ENCODE peak calls at places on chromosome 4, in five cellular contexts. One of them, this sample, is unnamed.

GRCh38 chr4:186845137-186845842 is 121.6 kb upstream of the FAT1 start:
- DNase-seq in left lung: no peak
- DNase-seq in adrenal gland: no peak
- DNase-seq in kidney: peak
- DNase-seq in psoas muscle: no peak
- DNase-seq in this sample: no peak

GRCh38 chr4:81844717-81845116 is 373.0 kb upstream of the RASGEF1B start:
- DNase-seq in adrenal gland: peak
- DNase-seq in left lung: peak
- DNase-seq in kidney: no peak
- DNase-seq in psoas muscle: peak
- DNase-seq in this sample: no peak

GRCh38 chr4:174521800-174522182 is 497 bp downstream of the HPGD start:
- DNase-seq in adrenal gland: no peak
- DNase-seq in psoas muscle: peak
- DNase-seq in left lung: no peak
- DNase-seq in kidney: no peak
- DNase-seq in this sample: peak

GRCh38 chr4:54077812-54078211 is 13.4 kb upstream of the CHIC2 start:
- DNase-seq in kidney: no peak
- DNase-seq in psoas muscle: no peak
- DNase-seq in left lung: no peak
- DNase-seq in adrenal gland: no peak
- DNase-seq in this sample: no peak

GRCh38 chr4:64584981-64585557 is 175.8 kb upstream of the TECRL start:
- DNase-seq in kidney: no peak
- DNase-seq in adrenal gland: peak
- DNase-seq in left lung: no peak
- DNase-seq in psoas muscle: no peak
- DNase-seq in this sample: no peak

GRCh38 chr4:167623241-167623572 is 388.9 kb upstream of the SPOCK3 start:
- DNase-seq in psoas muscle: no peak
- DNase-seq in kidney: no peak
- DNase-seq in left lung: no peak
- DNase-seq in adrenal gland: no peak
- DNase-seq in this sample: no peak

GRCh38 chr4:165210566-165210965 is 3.2 kb downstream of the KLHL2 start:
- DNase-seq in adrenal gland: no peak
- DNase-seq in psoas muscle: no peak
- DNase-seq in kidney: no peak
- DNase-seq in left lung: no peak
- DNase-seq in this sample: no peak

GRCh38 chr4:184958127-184958806 is 60.0 kb upstream of the HELT start:
- DNase-seq in adrenal gland: no peak
- DNase-seq in left lung: no peak
- DNase-seq in kidney: no peak
- DNase-seq in psoas muscle: no peak
- DNase-seq in this sample: no peak

GRCh38 chr4:81346719-81347118 is 125.0 kb downstream of the RASGEF1B start:
- DNase-seq in adrenal gland: no peak
- DNase-seq in left lung: no peak
- DNase-seq in kidney: no peak
- DNase-seq in psoas muscle: no peak
- DNase-seq in this sample: no peak

GRCh38 chr4:17400696-17401095 is 111.2 kb downstream of the QDPR start:
- DNase-seq in psoas muscle: no peak
- DNase-seq in adrenal gland: no peak
- DNase-seq in kidney: no peak
- DNase-seq in left lung: no peak
- DNase-seq in this sample: no peak

GRCh38 chr4:56958111-56958517 is 19.3 kb downstream of the NOA1 start:
- DNase-seq in kidney: peak
- DNase-seq in adrenal gland: peak
- DNase-seq in left lung: peak
- DNase-seq in psoas muscle: peak
- DNase-seq in this sample: no peak

GRCh38 chr4:124948976-124949597 is 236.6 kb upstream of the ANKRD50 start:
- DNase-seq in left lung: no peak
- DNase-seq in adrenal gland: no peak
- DNase-seq in kidney: no peak
- DNase-seq in psoas muscle: no peak
- DNase-seq in this sample: no peak

GRCh38 chr4:110287130-110287529 is 88.7 kb upstream of the ELOVL6 start:
- DNase-seq in kidney: no peak
- DNase-seq in psoas muscle: no peak
- DNase-seq in adrenal gland: no peak
- DNase-seq in left lung: no peak
- DNase-seq in this sample: no peak

GRCh38 chr4:40121515-40121914 is 64.9 kb downstream of the N4BP2 start:
- DNase-seq in left lung: no peak
- DNase-seq in psoas muscle: no peak
- DNase-seq in adrenal gland: peak
- DNase-seq in kidney: no peak
- DNase-seq in this sample: no peak

GRCh38 chr4:105631818-105632400 is 76.6 kb downstream of the INTS12 start:
- DNase-seq in psoas muscle: no peak
- DNase-seq in kidney: no peak
- DNase-seq in adrenal gland: no peak
- DNase-seq in left lung: no peak
- DNase-seq in this sample: no peak

GRCh38 chr4:30719363-30720020 is 677 bp upstream of the PCDH7 start:
- DNase-seq in psoas muscle: peak
- DNase-seq in kidney: peak
- DNase-seq in left lung: peak
- DNase-seq in adrenal gland: no peak
- DNase-seq in this sample: no peak

DNA sequence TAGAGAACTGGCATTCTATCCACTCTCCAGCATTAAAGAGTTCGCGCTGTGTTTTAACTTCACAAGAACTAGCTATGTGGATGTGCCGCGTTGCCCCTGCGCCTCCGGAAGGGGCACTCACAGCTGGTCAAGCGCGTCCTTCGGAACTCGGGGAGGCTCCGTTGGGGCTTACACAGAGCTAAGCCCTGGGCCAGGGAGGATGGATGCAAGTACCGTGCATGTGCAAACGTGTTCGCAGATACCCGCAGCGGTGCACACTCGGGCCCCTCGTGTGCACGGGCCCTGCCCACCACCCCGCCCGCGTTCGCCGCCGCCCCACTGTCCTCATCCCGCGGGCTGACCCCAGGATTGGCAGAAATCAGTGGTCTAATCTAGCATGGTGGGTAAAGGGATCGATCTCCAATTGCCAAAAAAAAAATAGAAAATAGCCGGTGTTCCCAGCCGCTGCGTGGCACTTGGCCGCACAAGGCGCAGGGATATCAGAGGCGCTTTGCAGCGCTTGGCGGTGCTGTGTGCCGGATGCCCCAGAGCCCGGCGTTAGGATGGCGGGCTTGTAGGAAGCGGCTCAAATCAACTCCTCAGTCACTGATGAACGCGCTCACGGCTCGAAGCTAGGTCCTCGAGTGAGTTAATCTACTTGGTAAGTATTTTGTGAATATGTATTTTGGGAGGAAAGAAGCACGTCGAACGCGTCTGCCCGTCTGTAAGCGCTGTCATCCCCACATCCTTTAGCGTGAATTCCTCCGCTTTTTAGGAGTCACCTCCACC is 988 bp upstream of the PCDH10 start:
- DNase-seq in adrenal gland: no peak
- DNase-seq in psoas muscle: peak
- DNase-seq in left lung: no peak
- DNase-seq in kidney: peak
- DNase-seq in this sample: peak
- TF ChIP-seq CTCF in adrenal gland: no peak
- TF ChIP-seq CTCF in psoas muscle: no peak
- TF ChIP-seq CTCF in left lung: no peak
- TF ChIP-seq CTCF in kidney: no peak
- TF ChIP-seq CTCF in this sample: no peak

GRCh38 chr4:1230971-1231636 is 17.8 kb downstream of the CTBP1 start:
- DNase-seq in psoas muscle: no peak
- DNase-seq in kidney: no peak
- DNase-seq in left lung: no peak
- DNase-seq in adrenal gland: no peak
- DNase-seq in this sample: no peak

GRCh38 chr4:1234296-1234695 is 14.6 kb downstream of the CTBP1 start:
- DNase-seq in psoas muscle: peak
- DNase-seq in left lung: no peak
- DNase-seq in adrenal gland: peak
- DNase-seq in kidney: peak
- DNase-seq in this sample: peak

GRCh38 chr4:1233641-1234277 is 15.2 kb downstream of the CTBP1 start:
- DNase-seq in adrenal gland: peak
- DNase-seq in kidney: peak
- DNase-seq in psoas muscle: peak
- DNase-seq in left lung: no peak
- DNase-seq in this sample: peak

GRCh38 chr4:1231637-1232360 is 17.1 kb downstream of the CTBP1 start:
- DNase-seq in left lung: no peak
- DNase-seq in adrenal gland: no peak
- DNase-seq in kidney: peak
- DNase-seq in psoas muscle: peak
- DNase-seq in this sample: no peak

DNA sequence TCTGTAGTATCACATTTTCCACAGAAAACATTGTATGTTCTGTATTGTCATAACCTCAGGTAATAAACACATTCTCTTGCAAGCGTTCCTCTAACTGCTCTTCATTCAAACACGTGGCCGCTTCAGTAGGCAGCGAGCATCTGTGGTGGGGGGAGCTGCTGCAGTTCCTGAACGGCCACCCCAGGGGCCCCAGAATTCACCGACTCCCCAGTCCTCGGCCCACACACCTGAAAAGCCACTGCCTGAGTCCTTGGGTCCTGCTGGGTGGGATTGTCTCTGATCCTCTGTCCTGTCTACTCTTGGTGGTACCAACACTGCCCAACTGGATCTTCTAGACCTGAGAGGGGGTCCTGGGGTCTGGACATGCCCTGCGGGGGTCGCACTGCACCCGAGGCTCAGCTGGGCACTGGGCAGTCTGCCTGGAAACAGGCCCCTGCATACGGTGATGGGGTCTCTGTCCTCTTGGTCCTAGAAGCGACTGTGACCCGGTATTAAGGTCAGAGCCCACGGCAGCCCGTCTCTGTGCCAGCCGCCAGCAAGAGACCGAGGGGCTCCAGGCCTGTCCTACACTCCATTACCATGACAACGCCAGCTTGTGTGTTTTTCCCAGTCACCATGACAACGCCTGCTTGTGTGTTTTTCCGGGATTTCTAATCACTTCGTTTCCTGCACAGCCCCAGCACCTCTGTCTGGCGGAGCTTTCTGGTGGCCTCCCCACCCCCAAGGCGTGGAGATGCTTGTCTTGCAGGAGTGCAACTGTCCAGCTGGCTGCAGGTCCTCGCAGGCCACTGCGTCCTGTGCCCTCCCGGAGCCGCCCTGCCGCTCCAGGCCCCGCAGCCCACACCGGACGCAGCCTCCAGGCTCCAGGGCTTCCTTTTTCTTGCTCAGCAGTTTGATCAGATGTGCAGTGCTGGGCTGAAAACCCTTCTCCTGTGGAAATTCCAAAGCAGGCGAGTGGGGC is 16.0 kb downstream of the CTBP1 start:
- DNase-seq in left lung: no peak
- DNase-seq in kidney: peak
- DNase-seq in adrenal gland: peak
- DNase-seq in psoas muscle: peak
- DNase-seq in this sample: no peak
- H3K27ac ChIP-seq in left lung: peak
- H3K27ac ChIP-seq in kidney: peak
- H3K27ac ChIP-seq in adrenal gland: peak
- H3K27ac ChIP-seq in psoas muscle: no peak
- H3K27ac ChIP-seq in this sample: peak

GRCh38 chr4:45363931-45364330 is 637.6 kb upstream of the GNPDA2 start:
- DNase-seq in kidney: no peak
- DNase-seq in psoas muscle: no peak
- DNase-seq in adrenal gland: no peak
- DNase-seq in left lung: no peak
- DNase-seq in this sample: no peak

DNA sequence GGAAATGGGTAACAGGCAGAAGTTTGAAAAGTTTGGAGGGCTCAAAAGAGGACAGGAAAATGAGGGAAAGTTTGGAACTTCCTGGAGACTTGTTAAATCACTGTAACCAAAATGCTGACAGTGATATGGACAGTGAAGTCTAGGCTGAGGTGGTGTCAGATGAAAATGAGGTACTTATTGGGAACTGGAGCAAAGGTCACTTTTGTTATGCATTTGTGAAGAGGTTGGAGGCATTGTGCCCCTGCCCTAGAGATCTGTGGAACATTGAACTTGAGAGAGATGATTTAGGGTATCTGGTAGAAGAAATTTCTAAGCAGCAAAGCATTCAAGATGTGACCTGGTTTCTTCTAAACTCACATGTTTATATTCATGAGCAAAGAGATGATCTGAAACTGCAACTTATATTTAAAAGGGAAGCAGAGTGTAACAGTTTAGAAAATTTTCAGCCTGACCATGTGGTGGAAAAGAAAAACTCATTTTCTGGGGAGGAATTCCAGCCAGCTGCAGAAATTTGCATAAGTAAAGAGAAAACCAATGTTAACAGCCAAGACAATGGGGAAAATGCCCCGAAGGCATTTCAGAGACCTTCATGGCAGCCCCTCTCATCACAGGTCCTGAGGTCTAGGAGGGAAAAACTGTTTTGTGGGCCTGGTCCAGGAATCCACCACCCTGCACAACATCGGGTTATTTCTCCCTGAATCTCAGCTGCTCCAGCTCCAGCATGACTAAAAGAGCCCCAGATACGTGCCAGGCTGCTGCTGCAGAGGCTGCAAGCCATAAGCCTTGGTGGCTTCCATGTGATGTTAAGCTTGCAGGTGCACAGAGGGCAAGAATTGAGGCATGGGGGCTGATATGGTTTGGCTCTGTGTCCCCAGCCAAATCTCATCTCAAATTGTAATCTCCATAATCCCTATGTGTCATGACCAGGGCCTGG is 632.5 kb upstream of the GNPDA2 start:
- DNase-seq in left lung: no peak
- DNase-seq in kidney: no peak
- DNase-seq in psoas muscle: no peak
- DNase-seq in adrenal gland: no peak
- DNase-seq in this sample: no peak
- H3K4me3 ChIP-seq in left lung: no peak
- H3K4me3 ChIP-seq in kidney: no peak
- H3K4me3 ChIP-seq in psoas muscle: no peak
- H3K4me3 ChIP-seq in adrenal gland: no peak
- H3K4me3 ChIP-seq in this sample: no peak

GRCh38 chr4:27692098-27692679 is 831.5 kb downstream of the STIM2 start:
- DNase-seq in adrenal gland: peak
- DNase-seq in left lung: no peak
- DNase-seq in kidney: no peak
- DNase-seq in psoas muscle: no peak
- DNase-seq in this sample: no peak
- TF ChIP-seq CTCF in adrenal gland: peak
- TF ChIP-seq CTCF in left lung: peak
- TF ChIP-seq CTCF in kidney: peak
- TF ChIP-seq CTCF in psoas muscle: peak
- TF ChIP-seq CTCF in this sample: peak

GRCh38 chr4:100782356-100782755 is 264.5 kb upstream of the EMCN start:
- DNase-seq in adrenal gland: no peak
- DNase-seq in left lung: no peak
- DNase-seq in psoas muscle: no peak
- DNase-seq in kidney: no peak
- DNase-seq in this sample: no peak

GRCh38 chr4:100778431-100778830 is 260.6 kb upstream of the EMCN start:
- DNase-seq in left lung: no peak
- DNase-seq in adrenal gland: no peak
- DNase-seq in psoas muscle: no peak
- DNase-seq in kidney: no peak
- DNase-seq in this sample: no peak

GRCh38 chr4:100781433-100781832 is 263.6 kb upstream of the EMCN start:
- DNase-seq in psoas muscle: no peak
- DNase-seq in kidney: no peak
- DNase-seq in left lung: no peak
- DNase-seq in adrenal gland: no peak
- DNase-seq in this sample: no peak

GRCh38 chr4:100780126-100780525 is 262.3 kb upstream of the EMCN start:
- DNase-seq in adrenal gland: no peak
- DNase-seq in left lung: no peak
- DNase-seq in psoas muscle: no peak
- DNase-seq in kidney: no peak
- DNase-seq in this sample: no peak
- H3K27ac ChIP-seq in adrenal gland: no peak
- H3K27ac ChIP-seq in left lung: no peak
- H3K27ac ChIP-seq in psoas muscle: no peak
- H3K27ac ChIP-seq in kidney: no peak
- H3K27ac ChIP-seq in this sample: no peak